ENCODE peak calls at places on chromosomes 11 and 22, in four cellular contexts. G is dorsolateral prefrontal cortex, O is GM20000, V is coronary artery. E is an unnamed sample.

GRCh38 chr22:36505998-36506635 is 723 bp downstream of the FOXRED2 start:
- DNase-seq in V (no peak), G (peak; percentile 54), O (no peak), E (no peak)

GRCh38 chr11:47143322-47143721 is 33.4 kb downstream of the ARFGAP2 start:
- DNase-seq in V (no peak), G (no peak), O (no peak), E (no peak)

GRCh38 chr11:8839957-8840945 is 70.7 kb upstream of the AKIP1 start:
- DNase-seq in O (no peak), V (no peak), G (peak; percentile 51), E (peak; percentile 36)

GRCh38 chr11:95392644-95393043 is 161.6 kb upstream of the SESN3 start:
- DNase-seq in G (no peak), O (no peak), V (no peak), E (no peak)

GRCh38 chr11:6129634-6130033 is 22.1 kb downstream of the OR56B4 start:
- DNase-seq in G (no peak), V (no peak), O (no peak), E (no peak)

GRCh38 chr11:16185042-16185441 is 171.3 kb downstream of the SOX6 start:
- DNase-seq in G (no peak), O (no peak), V (no peak), E (no peak)

GRCh38 chr22:35311551-35311999 is 11.9 kb downstream of the TOM1 start:
- DNase-seq in V (peak; percentile 53), O (no peak), G (no peak), E (peak; percentile 23)

GRCh38 chr22:23315341-23315917 is 135.1 kb downstream of the BCR start:
- DNase-seq in V (no peak), G (peak; percentile 80), O (peak; percentile 65), E (peak; percentile 78)

GRCh38 chr11:83105167-83105566 is 33.5 kb upstream of the RAB30 start:
- DNase-seq in V (no peak), O (no peak), G (no peak), E (no peak)

GRCh38 chr22:35380537-35381423 is at the start of gene HMOX1:
- DNase-seq in V (peak; percentile 94), G (peak; percentile 89), O (peak; percentile 89), E (peak; percentile 92)

GRCh38 chr11:22920939-22921565 is 60.8 kb upstream of the CCDC179 start:
- DNase-seq in O (peak; percentile 36), G (no peak), V (no peak), E (peak; percentile 32)

GRCh38 chr11:131073167-131073566 is 156.9 kb upstream of the SNX19 start:
- DNase-seq in G (no peak), V (no peak), O (no peak), E (no peak)

GRCh38 chr11:70194792-70195791 is 8.0 kb upstream of the FADD start:
- DNase-seq in V (no peak), O (no peak), G (no peak), E (no peak)

GRCh38 chr11:118111019-118111743 is 24.4 kb upstream of the SMIM35 start:
- DNase-seq in O (no peak), G (no peak), V (no peak), E (no peak)

GRCh38 chr11:58796333-58797049 is 48.0 kb downstream of the GLYATL2 start:
- DNase-seq in O (no peak), V (no peak), G (no peak), E (no peak)

GRCh38 chr11:82899957-82900276 is 313 bp downstream of the PRCP start:
- DNase-seq in V (no peak), O (no peak), G (no peak), E (no peak)

GRCh38 chr11:35491231-35491871 is 34.1 kb downstream of the PAMR1 start:
- DNase-seq in O (no peak), G (no peak), V (no peak), E (no peak)

GRCh38 chr11:10785146-10785474 is 23.6 kb downstream of the EIF4G2 start:
- DNase-seq in O (no peak), V (no peak), G (no peak), E (no peak)

GRCh38 chr11:116948375-116948774 is 111.0 kb upstream of the APOA1 start:
- DNase-seq in V (no peak), G (no peak), O (no peak), E (no peak)

GRCh38 chr11:122114976-122115375 is 1.0 kb downstream of the BLID start:
- DNase-seq in V (no peak), G (no peak), O (no peak), E (no peak)

GRCh38 chr11:64010783-64011182 is 24.5 kb downstream of the OTUB1 start:
- DNase-seq in G (no peak), V (no peak), O (no peak), E (no peak)

GRCh38 chr11:117096140-117096972 is 1.9 kb downstream of the SIK3 start:
- DNase-seq in V (no peak), G (peak; percentile 70), O (peak; percentile 84), E (peak; percentile 73)

GRCh38 chr11:72584293-72584921 is 89.8 kb downstream of the PDE2A start:
- DNase-seq in G (no peak), V (no peak), O (peak; percentile 64), E (no peak)

GRCh38 chr11:120471131-120471530 is 40.4 kb upstream of the GRIK4 start:
- DNase-seq in V (no peak), O (no peak), G (no peak), E (no peak)

GRCh38 chr11:96103102-96103501 is 179.2 kb upstream of the MTMR2 start:
- DNase-seq in O (no peak), G (no peak), V (no peak), E (no peak)

GRCh38 chr11:16211407-16211806 is 144.9 kb downstream of the SOX6 start:
- DNase-seq in V (no peak), G (no peak), O (no peak), E (no peak)

GRCh38 chr11:6251990-6252473 is 7.6 kb upstream of the CCKBR start:
- DNase-seq in V (no peak), O (no peak), G (no peak), E (no peak)

GRCh38 chr11:61472282-61472681 is 36.3 kb upstream of the LRRC10B start:
- DNase-seq in G (no peak), O (no peak), V (peak; percentile 88), E (no peak)

GRCh38 chr11:6635082-6635932 is 16.1 kb upstream of the TPP1 start:
- DNase-seq in V (no peak), G (peak; percentile 68), O (no peak), E (no peak)

GRCh38 chr11:120109531-120109930 is 28.4 kb downstream of the TRIM29 start:
- DNase-seq in G (no peak), V (no peak), O (no peak), E (no peak)

GRCh38 chr11:124970925-124971324 is 16.9 kb downstream of the CCDC15 start:
- DNase-seq in G (no peak), V (no peak), O (peak; percentile 10), E (no peak)

GRCh38 chr22:42061041-42061440 is 9.6 kb downstream of the NAGA start:
- DNase-seq in G (no peak), O (no peak), V (no peak), E (no peak)

GRCh38 chr11:117220999-117221774 is 10.7 kb downstream of the PCSK7 start:
- DNase-seq in V (no peak), O (no peak), G (no peak), E (no peak)

GRCh38 chr11:90373971-90374370 is 151.1 kb upstream of the CHORDC1 start:
- DNase-seq in O (no peak), G (no peak), V (no peak), E (no peak)
- TF ChIP-seq CTCF in O (no peak), G (no peak), V (no peak), E (no peak)

DNA sequence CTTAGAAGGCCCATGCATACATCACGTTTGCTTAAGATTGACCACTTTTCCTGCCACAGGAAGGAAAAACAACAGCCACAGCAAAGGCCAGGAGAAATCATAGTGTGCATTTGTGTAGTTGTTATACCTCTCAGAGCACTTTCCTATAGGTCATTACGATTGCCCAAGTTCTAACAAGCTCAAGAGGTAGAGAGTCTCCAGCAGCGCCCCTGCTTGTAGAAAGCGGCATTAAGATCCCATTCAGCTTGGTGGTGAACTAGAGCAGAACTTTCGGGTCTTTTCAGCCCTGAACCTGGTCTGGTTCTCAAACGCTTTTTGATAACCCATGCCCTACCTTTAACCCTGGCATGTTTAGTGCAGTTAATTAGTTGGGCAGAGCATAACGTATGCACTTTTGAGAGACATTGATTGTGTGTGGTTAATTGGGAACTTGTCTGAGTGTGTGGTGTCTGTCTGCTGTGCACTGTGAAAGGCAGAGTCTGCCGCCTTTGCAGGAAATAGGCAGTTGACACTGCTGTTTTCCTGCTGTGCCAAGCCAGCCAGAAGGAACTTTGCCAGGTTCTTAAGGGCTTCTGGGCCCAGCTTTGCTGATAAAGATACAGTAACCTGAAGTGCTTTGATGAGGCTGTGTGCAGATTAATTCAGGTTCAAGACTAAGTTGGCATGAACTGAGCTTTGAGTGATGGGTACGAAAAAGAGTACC is 109.9 kb upstream of the CLMP start:
- DNase-seq in V (no peak), G (no peak), O (no peak), E (no peak)
- TF ChIP-seq CTCF in V (no peak), G (no peak), O (peak; percentile 4), E (no peak)

GRCh38 chr22:49970528-49971231 is 10.1 kb downstream of the PIM3 start:
- DNase-seq in V (peak; percentile 98), O (peak; percentile 92), G (peak; percentile 90), E (peak; percentile 90)
- TF ChIP-seq CTCF in V (no peak), O (no peak), G (no peak), E (no peak)

GRCh38 chr22:26887456-26887855 is 230.1 kb downstream of the MIAT start:
- DNase-seq in V (no peak), G (no peak), O (no peak), E (no peak)

GRCh38 chr22:26885441-26886261 is 228.3 kb downstream of the MIAT start:
- DNase-seq in G (no peak), O (no peak), V (no peak), E (no peak)

GRCh38 chr22:26887916-26888315 is 230.5 kb downstream of the MIAT start:
- DNase-seq in G (no peak), V (no peak), O (no peak), E (no peak)

GRCh38 chr22:26883393-26883792 is 226.0 kb downstream of the MIAT start:
- DNase-seq in V (no peak), G (no peak), O (no peak), E (no peak)

DNA sequence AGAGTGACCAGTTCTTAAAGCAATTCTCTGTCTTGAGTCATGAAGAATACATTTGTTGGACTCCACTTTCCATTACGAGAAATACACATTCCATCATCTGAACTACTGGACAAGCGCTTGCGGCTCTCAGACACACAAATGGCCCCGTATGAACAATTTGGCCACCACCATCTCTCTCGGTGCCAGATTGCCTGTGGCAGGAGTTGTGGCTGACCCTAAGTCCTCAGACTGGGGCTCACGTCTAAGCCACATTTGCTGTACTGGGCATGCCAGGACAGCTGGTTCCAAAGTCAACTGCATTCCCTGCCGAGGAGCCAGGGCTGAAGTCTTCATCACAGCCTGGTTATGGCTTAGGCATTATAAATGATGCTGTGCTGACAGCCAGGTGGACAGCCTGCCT is 227.5 kb downstream of the MIAT start:
- DNase-seq in O (no peak), V (peak; percentile 90), G (no peak), E (no peak)
- TF ChIP-seq CTCF in O (no peak), V (no peak), G (no peak), E (no peak)

GRCh38 chr11:87304350-87304749 is 266.6 kb downstream of the TMEM135 start:
- DNase-seq in G (no peak), V (no peak), O (no peak), E (no peak)

GRCh38 chr11:87307101-87307500 is 269.4 kb downstream of the TMEM135 start:
- DNase-seq in O (no peak), G (no peak), V (no peak), E (no peak)

GRCh38 chr11:87300640-87301381 is 263.1 kb downstream of the TMEM135 start:
- DNase-seq in G (no peak), V (no peak), O (no peak), E (no peak)

GRCh38 chr11:87301785-87302540 is 264.2 kb downstream of the TMEM135 start:
- DNase-seq in G (no peak), O (no peak), V (no peak), E (no peak)

GRCh38 chr11:87306260-87306861 is 268.6 kb downstream of the TMEM135 start:
- DNase-seq in G (no peak), O (no peak), V (no peak), E (no peak)
- TF ChIP-seq CTCF in G (no peak), O (no peak), V (no peak), E (no peak)